ENCODE peak calls at places on chromosomes 12 and 14, in ten cellular contexts. S is cardiac muscle cell; O is small intestine; H is astrocyte; M is CD8-positive, alpha-beta memory T cell; Z is neural progenitor cell; B is endothelial cell of umbilical vein; D is kidney; G is OCI-LY7; K is left ventricle myocardium inferior. X is an unnamed sample. For H3K36me3 and H3K4me1, the result is how much of the 10 kb centered on the place peaks cover.

GRCh38 chr12:93197067-93197593 is 180.6 kb upstream of the NUDT4 start:
- DNase-seq in M (no peak), S (peak), G (no peak), K (no peak), H (peak), D (no peak), B (no peak), O (no peak), Z (no peak), X (no peak)

GRCh38 chr12:41122894-41123293 is 65.2 kb upstream of the PDZRN4 start:
- DNase-seq in O (no peak), S (no peak), G (no peak), D (no peak), M (no peak), B (no peak), Z (no peak), K (no peak), H (no peak), X (no peak)

GRCh38 chr12:54368709-54369596 is 4.7 kb upstream of the GPR84 start:
- DNase-seq in K (peak), O (peak), G (peak), D (peak), M (peak), B (peak), Z (peak), S (peak), H (peak), X (peak)

GRCh38 chr12:21065845-21066244 is 65.1 kb upstream of the SLCO1B1 start:
- DNase-seq in G (no peak), D (no peak), S (peak), M (no peak), H (no peak), O (no peak), Z (peak), B (peak), K (no peak), X (no peak)

GRCh38 chr14:58501214-58501816 is 73.8 kb downstream of the KIAA0586 start:
- DNase-seq in B (peak), G (peak), Z (peak), K (no peak), S (peak), O (peak), H (peak), M (peak), D (no peak), X (no peak)

GRCh38 chr12:100403446-100403845 is 46.6 kb downstream of the SLC17A8 start:
- DNase-seq in K (no peak), D (no peak), S (peak), B (no peak), G (no peak), H (peak), Z (no peak), M (no peak), O (peak), X (no peak)

GRCh38 chr14:45698462-45699134 is 445.6 kb upstream of the MIS18BP1 start:
- DNase-seq in S (no peak), O (no peak), K (no peak), M (no peak), G (no peak), B (peak), Z (no peak), H (no peak), D (no peak), X (no peak)

GRCh38 chr12:52335598-52336262 is 14.5 kb upstream of the KRT83 start:
- DNase-seq in B (no peak), O (peak), H (no peak), M (no peak), Z (no peak), K (no peak), D (peak), G (no peak), S (no peak), X (peak)

GRCh38 chr14:24996930-24997329 is 53.0 kb downstream of the STXBP6 start:
- DNase-seq in H (no peak), Z (no peak), O (no peak), M (no peak), G (no peak), B (peak), D (no peak), K (no peak), S (no peak), X (no peak)

GRCh38 chr12:98893126-98893525 is 248.0 kb downstream of the APAF1 start:
- DNase-seq in M (no peak), G (no peak), K (no peak), S (no peak), B (no peak), D (no peak), O (no peak), H (no peak), Z (peak), X (no peak)

GRCh38 chr12:123903301-123904065 is 69.1 kb downstream of the CCDC92 start:
- DNase-seq in S (no peak), B (no peak), M (no peak), Z (no peak), G (no peak), D (no peak), H (no peak), K (no peak), O (no peak), X (no peak)

GRCh38 chr12:65634626-65635331 is 189.5 kb upstream of the HMGA2 start:
- DNase-seq in K (no peak), Z (no peak), M (no peak), D (no peak), O (peak), H (peak), S (no peak), B (peak), G (no peak), X (no peak)

GRCh38 chr12:114829833-114830232 is 145.9 kb upstream of the TBX3 start:
- DNase-seq in H (no peak), O (peak), B (no peak), D (no peak), S (no peak), K (no peak), G (no peak), Z (no peak), M (no peak), X (no peak)

GRCh38 chr12:3564861-3565260 is 73.9 kb downstream of the PRMT8 start:
- DNase-seq in O (no peak), M (no peak), B (no peak), Z (no peak), K (no peak), D (no peak), S (no peak), G (no peak), H (no peak), X (no peak)

GRCh38 chr12:53495903-53496751 is 3.1 kb downstream of the MAP3K12 start:
- DNase-seq in S (peak), K (no peak), M (no peak), H (no peak), G (no peak), O (peak), D (peak), B (no peak), Z (peak), X (peak)

GRCh38 chr12:57202321-57202720 is 14.3 kb upstream of the NXPH4 start:
- DNase-seq in H (no peak), G (no peak), M (no peak), K (no peak), S (no peak), D (no peak), Z (no peak), B (no peak), O (no peak), X (no peak)
- H3K36me3 ChIP-seq in H (under half), G (under half), M (under half), K (half or more), S (under half), D (under half), Z (under half), B (under half), O (under half), X (under half)

DNA sequence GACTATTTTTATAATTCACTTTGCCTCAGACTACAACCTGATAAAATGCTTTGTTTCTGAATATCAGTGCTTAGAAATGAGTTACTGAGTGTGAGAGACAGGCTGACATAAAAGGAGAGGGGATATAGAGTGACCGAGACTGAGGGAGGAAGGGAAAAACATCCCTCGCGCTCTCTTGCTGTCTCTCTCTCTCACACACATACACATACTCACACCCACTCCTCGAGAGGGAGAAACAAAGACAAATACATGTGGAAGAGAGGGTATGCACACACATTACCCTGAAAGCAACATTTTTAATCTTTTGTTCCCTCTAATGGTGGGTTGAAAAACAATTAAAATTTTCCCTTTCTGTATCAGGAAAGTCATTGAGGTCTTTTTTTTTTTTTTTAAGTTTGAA is 45.2 kb downstream of the FRS2 start:
- DNase-seq in S (no peak), H (no peak), M (no peak), K (no peak), Z (no peak), O (no peak), G (no peak), B (no peak), D (no peak), X (no peak)
- H3K4me1 ChIP-seq in S (half or more), H (under half), M (under half), K (half or more), Z (under half), O (under half), G (under half), B (under half), D (under half), X (under half)

GRCh38 chr12:86834217-86834616 is 578.0 kb upstream of the MGAT4C start:
- DNase-seq in H (no peak), Z (no peak), G (no peak), M (no peak), D (no peak), B (no peak), K (no peak), S (no peak), O (no peak), X (no peak)
- H3K36me3 ChIP-seq in H (under half), Z (under half), G (under half), M (under half), D (under half), B (under half), K (under half), S (under half), O (under half), X (under half)

GRCh38 chr14:93025055-93025454 is 90.7 kb downstream of the ITPK1 start:
- DNase-seq in K (no peak), S (no peak), M (peak), B (no peak), G (no peak), Z (no peak), H (no peak), O (no peak), D (no peak), X (no peak)

GRCh38 chr14:93024493-93024892 is 91.2 kb downstream of the ITPK1 start:
- DNase-seq in Z (no peak), O (no peak), G (no peak), K (no peak), M (no peak), D (no peak), S (no peak), H (no peak), B (no peak), X (no peak)

GRCh38 chr14:93023039-93023438 is 92.7 kb downstream of the ITPK1 start:
- DNase-seq in Z (no peak), O (no peak), H (no peak), B (no peak), M (no peak), G (peak), S (no peak), K (no peak), D (no peak), X (no peak)

GRCh38 chr14:93019970-93020369 is 95.8 kb downstream of the ITPK1 start:
- DNase-seq in S (no peak), D (no peak), Z (peak), H (no peak), G (no peak), K (no peak), B (no peak), O (no peak), M (no peak), X (no peak)

DNA sequence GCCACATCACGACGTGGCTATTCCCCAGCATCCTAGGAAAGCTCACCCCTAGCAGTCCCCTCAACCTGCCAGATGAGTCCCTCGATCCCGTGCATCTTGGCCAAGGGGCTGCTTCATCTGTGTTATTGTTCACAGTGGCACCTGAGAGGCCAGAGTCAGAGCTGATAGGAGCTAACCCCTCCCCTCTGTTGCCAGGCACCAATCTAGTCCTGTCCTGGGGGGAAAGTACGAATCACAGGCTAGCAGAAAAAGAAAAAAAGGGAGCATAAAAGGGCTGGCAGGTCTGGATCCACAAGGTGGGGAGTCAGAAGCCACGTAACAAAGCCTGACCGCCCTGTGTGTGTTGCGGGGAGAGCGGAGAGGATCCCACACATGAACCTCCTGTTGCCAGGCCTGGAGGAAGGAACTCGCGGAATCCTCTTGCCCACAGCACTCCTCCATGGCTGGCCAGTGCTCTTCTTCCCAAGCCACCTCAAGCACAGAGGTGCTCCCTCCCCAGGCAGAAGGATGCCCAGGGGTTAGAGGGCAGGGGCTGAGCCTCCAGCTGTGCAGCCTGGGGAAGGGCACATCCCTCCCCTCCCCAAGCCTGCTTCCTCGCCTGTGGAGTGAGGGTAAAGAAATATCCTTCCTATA is 91.8 kb downstream of the ITPK1 start:
- DNase-seq in G (no peak), B (no peak), K (no peak), Z (no peak), D (no peak), H (no peak), O (peak), M (no peak), S (no peak), X (no peak)
- H3K4me1 ChIP-seq in G (under half), B (under half), K (under half), Z (under half), D (under half), H (under half), O (under half), M (under half), S (under half), X (under half)

DNA sequence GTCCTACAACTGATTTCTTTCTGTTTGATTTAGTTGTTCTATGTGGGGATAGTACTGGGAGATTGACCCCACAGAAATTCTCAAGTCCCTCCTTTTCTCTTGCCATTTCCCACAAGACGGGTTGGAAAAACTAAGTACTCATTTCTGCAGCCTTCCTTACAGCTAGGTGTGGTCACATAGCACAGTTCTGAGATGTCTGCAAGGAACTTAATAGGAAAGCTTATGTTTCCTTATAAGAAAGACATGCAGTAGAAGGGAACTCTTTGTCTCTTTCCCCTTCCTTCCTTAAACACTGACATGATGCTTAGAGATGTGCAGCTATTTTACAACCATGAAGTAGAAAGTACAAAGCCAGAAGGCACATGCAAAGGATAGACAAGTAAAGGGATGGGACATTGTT is 113.7 kb downstream of the PTPRR start:
- DNase-seq in M (no peak), H (no peak), Z (no peak), S (no peak), K (no peak), G (no peak), O (no peak), D (no peak), B (no peak), X (no peak)
- H3K36me3 ChIP-seq in M (under half), H (under half), Z (under half), S (under half), K (under half), G (under half), O (under half), D (under half), B (under half), X (under half)

GRCh38 chr12:6367969-6368892 is 7.1 kb downstream of the SCNN1A start:
- DNase-seq in D (peak), S (no peak), B (no peak), Z (no peak), O (no peak), H (no peak), G (peak), K (no peak), M (no peak), X (peak)
- H3K4me1 ChIP-seq in D (under half), S (under half), B (under half), Z (under half), O (under half), H (under half), G (under half), K (under half), M (under half), X (under half)

GRCh38 chr14:81415781-81416180 is 15.7 kb upstream of the STON2 start:
- DNase-seq in G (no peak), Z (no peak), S (no peak), K (no peak), M (no peak), D (no peak), B (no peak), H (no peak), O (peak), X (no peak)
- H3K36me3 ChIP-seq in G (under half), Z (under half), S (under half), K (under half), M (under half), D (under half), B (under half), H (under half), O (under half), X (under half)

DNA sequence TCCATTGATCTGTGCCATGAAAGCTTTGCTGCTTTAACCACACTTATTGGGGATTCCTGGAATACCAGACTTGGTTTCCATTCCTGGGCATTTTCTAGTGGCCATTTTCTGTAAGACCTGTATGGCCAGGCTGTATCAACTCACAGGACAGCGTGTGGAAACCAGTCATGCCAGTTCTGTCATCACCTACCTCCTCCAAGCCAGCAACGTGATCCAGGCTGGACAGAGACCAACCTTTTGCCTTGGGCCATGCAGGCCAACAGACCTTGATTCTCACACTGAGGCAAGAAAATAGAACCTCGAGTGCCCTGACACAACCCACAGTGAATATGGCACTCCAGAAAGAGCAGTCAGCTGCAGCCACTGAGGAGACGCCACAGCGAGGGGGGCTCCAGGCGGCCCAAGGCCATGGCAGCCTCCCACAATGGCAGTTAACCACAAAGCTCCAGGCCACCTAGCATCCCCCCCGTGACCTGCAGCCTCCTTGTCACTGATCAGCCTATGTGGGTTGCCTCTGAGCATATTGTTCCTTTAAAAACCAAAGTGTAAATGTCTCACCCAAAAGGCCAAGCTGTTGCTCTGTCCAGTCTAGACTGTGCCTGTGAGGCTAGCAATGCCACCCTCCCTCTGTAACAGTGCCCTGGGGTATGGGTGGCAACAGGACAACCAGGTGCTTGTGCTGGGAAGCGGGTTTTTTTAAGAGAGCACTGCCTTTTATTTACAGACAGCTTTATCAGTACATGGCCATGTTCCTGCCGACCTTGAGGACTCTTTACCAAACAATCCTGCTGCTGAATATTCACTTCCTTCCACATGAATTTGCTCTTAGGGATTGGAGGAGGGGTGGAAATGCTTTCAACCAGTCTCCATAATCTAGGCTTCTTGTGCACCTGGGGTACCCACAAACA is 168.7 kb upstream of the HIF1A start:
- DNase-seq in Z (no peak), H (no peak), O (peak), M (no peak), B (peak), G (no peak), K (peak), D (no peak), S (no peak), X (peak)
- H3K4me1 ChIP-seq in Z (under half), H (half or more), O (under half), M (half or more), B (half or more), G (under half), K (half or more), D (under half), S (under half), X (under half)

X was measured in mucosa of descending colon.